ENCODE peak calls at places on chromosomes 7 and 10, in six cellular contexts. V is H9, L is mucosa of descending colon, U is fibroblast of lung, Q is Peyer's patch, S is PC-9. H is an unnamed sample. For H3K9me3 and H3K4me1, the result is how much of the 10 kb centered on the place peaks cover.

GRCh38 chr7:155739538-155740140 is 72.6 kb downstream of the SHH start:
- DNase-seq in V (no peak), L (no peak), U (no peak), Q (no peak), S (no peak), H (no peak)

GRCh38 chr7:105473163-105473562 is 48.9 kb downstream of the PUS7 start:
- DNase-seq in V (no peak), L (no peak), U (peak), Q (no peak), S (no peak), H (no peak)

GRCh38 chr10:11720260-11720741 is 21.9 kb upstream of the ECHDC3 start:
- DNase-seq in V (no peak), L (no peak), U (no peak), Q (no peak), S (no peak), H (no peak)

GRCh38 chr10:31908157-31908556 is 20.5 kb downstream of the ARHGAP12 start:
- DNase-seq in V (no peak), L (no peak), U (no peak), Q (no peak), S (no peak), H (no peak)

GRCh38 chr7:130853503-130854279 is 119.7 kb upstream of the KLF14 start:
- DNase-seq in V (no peak), L (no peak), U (no peak), Q (no peak), S (peak), H (no peak)

GRCh38 chr7:91789558-91789957 is 90.9 kb downstream of the MTERF1 start:
- DNase-seq in V (no peak), L (no peak), U (no peak), Q (no peak), S (no peak), H (no peak)

GRCh38 chr7:105230486-105230885 is 158.2 kb downstream of the SRPK2 start:
- DNase-seq in V (no peak), L (no peak), U (no peak), Q (no peak), S (no peak), H (no peak)

GRCh38 chr7:121301441-121302213 is 27.2 kb upstream of the WNT16 start:
- DNase-seq in V (no peak), L (no peak), U (peak), Q (no peak), S (no peak), H (no peak)

GRCh38 chr7:124152859-124153692 is 120.2 kb upstream of the TMEM229A start:
- DNase-seq in V (peak), L (no peak), U (peak), Q (no peak), S (peak), H (no peak)

GRCh38 chr7:159088016-159088865 is 56.4 kb downstream of the VIPR2 start:
- DNase-seq in V (peak), L (no peak), U (no peak), Q (peak), S (no peak), H (no peak)

GRCh38 chr7:123865517-123866117 is 20.6 kb downstream of the HYAL4 start:
- DNase-seq in V (peak), L (no peak), U (peak), Q (peak), S (peak), H (no peak)

GRCh38 chr10:117950408-117950807 is 96.3 kb downstream of the RAB11FIP2 start:
- DNase-seq in V (no peak), L (no peak), U (no peak), Q (no peak), S (no peak), H (no peak)

GRCh38 chr7:68629-69028 is 123.7 kb upstream of the FAM20C start:
- DNase-seq in V (no peak), L (no peak), U (no peak), Q (no peak), S (peak), H (no peak)

GRCh38 chr10:115278294-115278693 is 185.1 kb downstream of the ATRNL1 start:
- DNase-seq in V (no peak), L (no peak), U (no peak), Q (no peak), S (no peak), H (no peak)

GRCh38 chr10:124621637-124622036 is 122.5 kb downstream of the FAM53B start:
- DNase-seq in V (no peak), L (no peak), U (no peak), Q (no peak), S (no peak), H (no peak)

GRCh38 chr7:66418537-66418936 is 210.1 kb upstream of the KCTD7 start:
- DNase-seq in V (no peak), L (no peak), U (no peak), Q (no peak), S (no peak), H (no peak)

GRCh38 chr7:45978731-45979211 is 57.7 kb upstream of the IGFBP3 start:
- DNase-seq in V (no peak), L (no peak), U (no peak), Q (no peak), S (no peak), H (no peak)

GRCh38 chr10:47458466-47459154 is 25.3 kb downstream of the ANXA8 start:
- DNase-seq in V (no peak), L (no peak), U (peak), Q (no peak), S (peak), H (no peak)

GRCh38 chr7:138720286-138720685 is 19.1 kb upstream of the SVOPL start:
- DNase-seq in V (no peak), L (no peak), U (no peak), Q (no peak), S (no peak), H (no peak)

GRCh38 chr7:93890041-93890463 is 501 bp downstream of the TFPI2 start:
- DNase-seq in V (peak), L (no peak), U (peak), Q (no peak), S (peak), H (no peak)

GRCh38 chr10:33258951-33259350 is 75.5 kb downstream of the NRP1 start:
- DNase-seq in V (no peak), L (no peak), U (peak), Q (no peak), S (no peak), H (no peak)

GRCh38 chr10:60735244-60735643 is 43.0 kb upstream of the CDK1 start:
- DNase-seq in V (peak), L (peak), U (no peak), Q (no peak), S (no peak), H (no peak)

GRCh38 chr7:29345590-29345989 is 151.0 kb downstream of the CHN2 start:
- DNase-seq in V (peak), L (peak), U (peak), Q (peak), S (no peak), H (peak)

GRCh38 chr10:30742471-30742870 is 112.9 kb upstream of the LYZL2 start:
- DNase-seq in V (no peak), L (no peak), U (no peak), Q (no peak), S (no peak), H (no peak)

GRCh38 chr10:99598011-99598410 is 22.2 kb downstream of the SLC25A28 start:
- DNase-seq in V (no peak), L (no peak), U (no peak), Q (no peak), S (no peak), H (no peak)

GRCh38 chr10:97163646-97164535 is 21.9 kb downstream of the SLIT1 start:
- DNase-seq in V (no peak), L (no peak), U (no peak), Q (no peak), S (no peak), H (no peak)

GRCh38 chr10:78170026-78170475 is 136.4 kb downstream of the RPS24 start:
- DNase-seq in V (no peak), L (no peak), U (peak), Q (no peak), S (no peak), H (no peak)

GRCh38 chr7:35255909-35256876 is 2.3 kb upstream of the TBX20 start:
- DNase-seq in V (peak), L (no peak), U (no peak), Q (no peak), S (no peak), H (no peak)
- H3K9me3 ChIP-seq in V (under half), L (under half), U (under half), Q (under half), S (under half), H (under half)

DNA sequence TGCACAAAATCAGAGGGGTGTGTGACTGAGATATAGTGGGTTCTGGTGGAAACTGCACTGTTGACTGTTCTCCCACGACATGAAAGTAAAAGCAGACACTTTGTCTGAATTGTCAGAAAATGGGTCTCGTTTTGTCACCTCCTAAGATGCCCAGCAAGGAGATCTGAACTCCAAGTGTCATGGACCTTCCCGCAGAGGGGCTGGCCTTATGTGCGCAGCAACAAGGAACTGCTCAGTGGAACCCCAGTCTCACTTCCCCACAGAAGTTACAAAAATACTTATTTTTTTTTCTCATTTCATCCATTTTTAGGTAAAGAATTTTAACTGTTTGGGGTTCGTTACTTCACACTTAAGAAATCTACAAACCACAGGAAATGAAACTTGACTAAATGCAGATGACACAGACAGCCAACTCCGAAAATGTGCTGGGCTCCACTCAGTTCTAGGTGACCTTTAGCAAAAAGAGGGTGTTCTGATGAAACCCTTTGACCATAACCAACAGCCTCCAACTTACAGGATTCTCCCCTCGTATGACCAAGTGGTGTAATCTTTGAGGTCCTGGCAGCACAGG is 115.0 kb downstream of the FAM107B start:
- DNase-seq in V (no peak), L (peak), U (no peak), Q (peak), S (no peak), H (peak)
- H3K4me1 ChIP-seq in V (under half), L (under half), U (under half), Q (under half), S (half or more), H (under half)

GRCh38 chr7:37230221-37230620 is 218.4 kb downstream of the ELMO1 start:
- DNase-seq in V (no peak), L (no peak), U (no peak), Q (no peak), S (no peak), H (no peak)

GRCh38 chr7:37225255-37226012 is 223.2 kb downstream of the ELMO1 start:
- DNase-seq in V (no peak), L (no peak), U (no peak), Q (no peak), S (no peak), H (no peak)

GRCh38 chr7:37231613-37232012 is 217.1 kb downstream of the ELMO1 start:
- DNase-seq in V (no peak), L (no peak), U (no peak), Q (no peak), S (no peak), H (no peak)

GRCh38 chr7:37224746-37225145 is 223.9 kb downstream of the ELMO1 start:
- DNase-seq in V (no peak), L (no peak), U (no peak), Q (no peak), S (no peak), H (no peak)

DNA sequence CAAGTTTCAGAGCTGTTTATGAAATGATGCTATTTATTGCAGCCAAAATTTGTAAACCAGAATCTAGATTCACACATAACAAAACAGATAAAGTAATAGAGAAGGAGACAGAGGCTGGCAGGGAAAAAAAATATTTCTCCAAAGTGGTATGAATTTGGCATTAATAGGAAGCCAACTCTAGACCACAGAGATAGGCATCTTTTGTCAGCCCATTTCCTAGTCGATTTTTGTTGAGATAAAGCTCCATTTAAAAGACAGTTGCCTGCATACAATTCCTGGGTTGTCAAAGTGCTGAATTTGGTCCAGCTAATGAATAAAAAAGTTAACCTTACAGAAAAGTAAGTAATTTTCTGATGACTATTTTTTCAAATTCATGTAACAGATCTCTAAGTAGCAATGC is 219.3 kb downstream of the ELMO1 start:
- DNase-seq in V (no peak), L (no peak), U (no peak), Q (no peak), S (no peak), H (no peak)
- TF ChIP-seq CTCF in V (no peak), L (no peak), U (no peak), Q (no peak), S (no peak), H (no peak)

GRCh38 chr7:40916811-40917210 is 782.0 kb downstream of the SUGCT start:
- DNase-seq in V (no peak), L (no peak), U (no peak), Q (no peak), S (no peak), H (no peak)
- H3K9me3 ChIP-seq in V (under half), L (under half), U (under half), Q (under half), S (under half), H (under half)

H was measured in CD8-positive, alpha-beta T cell.